ENCODE peak calls at places on chromosomes 4 and X, in four cellular contexts. H is K562, E is HepG2, S is GM12878. B is an unnamed sample.

GRCh38 chrX:16185725-16186136 is 18.4 kb downstream of the MAGEB17 start:
- DNase-seq in H (peak; percentile 30), E (no peak), S (peak; percentile 27), B (no peak)

GRCh38 chr4:85808864-85809263 is 333.9 kb downstream of the ARHGAP24 start:
- DNase-seq in H (no peak), E (no peak), S (no peak), B (no peak)

GRCh38 chrX:112642349-112642748 is 37.4 kb downstream of the LHFPL1 start:
- DNase-seq in H (peak; percentile 29), E (peak; percentile 11), S (no peak), B (peak; percentile 75)

GRCh38 chr4:8112672-8113071 is 45.9 kb downstream of the ABLIM2 start:
- DNase-seq in H (no peak), E (no peak), S (no peak), B (no peak)

GRCh38 chr4:46270986-46271596 is 118.8 kb downstream of the GABRA2 start:
- DNase-seq in H (no peak), E (peak; percentile 17), S (peak; percentile 4), B (peak; percentile 2)

GRCh38 chr4:53557601-53558000 is 33.7 kb downstream of the LNX1 start:
- DNase-seq in H (no peak), E (no peak), S (no peak), B (no peak)

GRCh38 chrX:10568428-10568827 is 52.0 kb downstream of the MID1 start:
- DNase-seq in H (no peak), E (no peak), S (no peak), B (no peak)

GRCh38 chrX:72634321-72634720 is 61.7 kb upstream of the HDAC8 start:
- DNase-seq in H (no peak), E (no peak), S (no peak), B (no peak)

GRCh38 chr4:176635372-176636261 is 157.1 kb downstream of the VEGFC start:
- DNase-seq in H (no peak), E (no peak), S (no peak), B (peak; percentile 16)

GRCh38 chr4:133152801-133153526 is 3.9 kb downstream of the PCDH10 start:
- DNase-seq in H (no peak), E (no peak), S (no peak), B (no peak)

GRCh38 chrX:153226344-153227190 is 47.5 kb downstream of the MAGEA1 start:
- DNase-seq in H (peak; percentile 93), E (no peak), S (no peak), B (peak; percentile 71)

GRCh38 chr4:54607521-54607920 is 50.2 kb upstream of the KIT start:
- DNase-seq in H (no peak), E (no peak), S (no peak), B (no peak)

GRCh38 chrX:133979641-133980230 is 5.7 kb downstream of the GPC3 start:
- DNase-seq in H (no peak), E (no peak), S (no peak), B (no peak)

GRCh38 chr4:52100062-52100461 is 49.0 kb downstream of the SPATA18 start:
- DNase-seq in H (no peak), E (no peak), S (no peak), B (no peak)

GRCh38 chr4:159319027-159319426 is 216.1 kb downstream of the RAPGEF2 start:
- DNase-seq in H (no peak), E (no peak), S (no peak), B (no peak)

GRCh38 chr4:165839615-165840333 is 33.3 kb upstream of the TLL1 start:
- DNase-seq in H (no peak), E (no peak), S (no peak), B (no peak)

GRCh38 chrX:29530520-29530919 is 684.8 kb upstream of the MAGEB2 start:
- DNase-seq in H (no peak), E (no peak), S (no peak), B (no peak)

GRCh38 chrX:120575379-120576114 is 14.8 kb upstream of the CUL4B start:
- DNase-seq in H (peak; percentile 28), E (no peak), S (no peak), B (no peak)

GRCh38 chr4:176150283-176150682 is 45.1 kb downstream of the SPATA4 start:
- DNase-seq in H (peak; percentile 2), E (peak; percentile 5), S (no peak), B (no peak)

GRCh38 chr4:7516116-7516772 is 81.5 kb upstream of the PSAPL1 start:
- DNase-seq in H (no peak), E (no peak), S (no peak), B (no peak)

GRCh38 chr4:128831526-128832252 is 22.2 kb downstream of the JADE1 start:
- DNase-seq in H (no peak), E (peak; percentile 57), S (no peak), B (peak; percentile 23)

GRCh38 chrX:23525531-23525930 is 141.8 kb upstream of the PRDX4 start:
- DNase-seq in H (no peak), E (no peak), S (no peak), B (no peak)

GRCh38 chr4:31124008-31124645 is 404.0 kb downstream of the PCDH7 start:
- DNase-seq in H (no peak), E (no peak), S (no peak), B (no peak)

GRCh38 chr4:73603307-73603710 is 16.9 kb downstream of the RASSF6 start:
- DNase-seq in H (no peak), E (peak; percentile 88), S (no peak), B (no peak)

GRCh38 chr4:111854494-111855087 is 290.7 kb upstream of the FAM241A start:
- DNase-seq in H (peak; percentile 8), E (peak; percentile 10), S (no peak), B (peak; percentile 35)

GRCh38 chr4:166197166-166197565 is 324.1 kb downstream of the TLL1 start:
- DNase-seq in H (no peak), E (no peak), S (no peak), B (no peak)

GRCh38 chrX:101257448-101258259 is 33.5 kb downstream of the TAF7L start:
- DNase-seq in H (no peak), E (peak; percentile 0), S (no peak), B (no peak)

GRCh38 chr4:20544645-20545044 is 155.6 kb upstream of the PACRGL start:
- DNase-seq in H (peak; percentile 13), E (peak; percentile 14), S (no peak), B (peak; percentile 15)

GRCh38 chr4:128060130-128060619 is 937 bp upstream of the LARP1B start:
- DNase-seq in H (peak; percentile 22), E (no peak), S (no peak), B (no peak)

GRCh38 chr4:66911898-66912297 is 633.4 kb downstream of the CENPC start:
- DNase-seq in H (no peak), E (no peak), S (no peak), B (no peak)

GRCh38 chrX:14948701-14949100 is 75.5 kb downstream of the MOSPD2 start:
- DNase-seq in H (no peak), E (no peak), S (no peak), B (no peak)

GRCh38 chr4:141702472-141703182 is 66.2 kb downstream of the IL15 start:
- DNase-seq in H (no peak), E (no peak), S (no peak), B (no peak)

GRCh38 chrX:101079736-101080135 is 1.1 kb downstream of the TMEM35A start:
- DNase-seq in H (no peak), E (no peak), S (no peak), B (no peak)

GRCh38 chr4:82372874-82373815 is 646 bp downstream of the HNRNPD start:
- DNase-seq in H (peak; percentile 84), E (peak; percentile 69), S (peak; percentile 32), B (peak; percentile 66)

GRCh38 chrX:109352121-109352556 is 129.7 kb downstream of the GUCY2F start:
- DNase-seq in H (no peak), E (no peak), S (no peak), B (no peak)

GRCh38 chr4:168739851-168740250 is 243.0 kb downstream of the PALLD start:
- DNase-seq in H (no peak), E (no peak), S (no peak), B (no peak)

GRCh38 chr4:82293304-82293703 is 80.5 kb downstream of the HNRNPD start:
- DNase-seq in H (no peak), E (no peak), S (peak; percentile 41), B (no peak)

DNA sequence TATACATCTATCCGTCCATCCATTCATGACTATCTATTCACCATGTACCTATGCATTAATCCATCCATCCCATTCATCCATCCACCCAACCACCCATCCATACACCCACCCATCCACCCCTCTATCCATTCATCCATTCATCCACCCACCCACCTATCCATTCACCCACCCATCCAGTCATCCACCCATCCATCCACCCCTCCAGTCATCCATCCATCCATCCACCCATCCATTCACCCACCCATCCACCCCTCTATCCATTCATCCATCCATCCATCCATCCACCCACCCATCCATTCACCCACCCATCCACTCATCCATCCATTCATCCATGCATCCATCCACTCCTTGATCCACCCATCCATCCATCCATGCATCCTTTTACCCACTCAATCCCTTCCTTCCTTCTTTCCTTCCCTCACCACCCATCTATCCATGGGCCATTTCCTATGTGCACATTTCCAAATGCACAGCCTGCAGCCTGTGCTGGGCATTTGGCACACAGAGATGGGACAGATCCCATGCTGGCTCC is 100.8 kb upstream of the ADRA2C start:
- DNase-seq in H (no peak), E (no peak), S (no peak), B (no peak)
- TF ChIP-seq TARDBP in H (no peak), E (no peak), S (no peak), B (no peak)

DNA sequence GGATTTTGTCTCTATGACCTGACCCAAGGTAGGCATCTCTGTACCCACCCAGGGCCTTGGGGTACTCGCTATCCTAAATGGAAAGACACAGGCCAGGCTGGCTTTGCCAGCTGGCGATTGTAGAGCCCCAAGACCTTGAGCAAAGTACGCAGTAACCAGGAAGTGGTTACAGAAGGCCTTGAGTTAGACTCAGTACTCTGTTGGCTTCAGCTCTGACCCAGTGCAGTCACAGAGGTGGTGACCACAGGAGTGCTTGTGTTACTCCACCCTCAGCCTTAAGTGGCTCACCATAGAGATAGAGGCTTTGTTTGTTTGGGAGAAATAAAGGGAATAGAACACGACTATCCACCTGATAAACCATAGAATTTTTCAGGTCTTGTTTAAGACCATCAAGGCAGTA is 880.5 kb upstream of the POU3F4 start:
- DNase-seq in H (no peak), E (no peak), S (no peak), B (no peak)
- TF ChIP-seq TARDBP in H (no peak), E (no peak), S (no peak), B (no peak)

GRCh38 chrX:39769748-39770147 is 328.0 kb downstream of the BCOR start:
- DNase-seq in H (no peak), E (no peak), S (no peak), B (no peak)

GRCh38 chrX:39764441-39764914 is 333.3 kb downstream of the BCOR start:
- DNase-seq in H (no peak), E (no peak), S (no peak), B (no peak)

GRCh38 chrX:39766085-39766726 is 331.6 kb downstream of the BCOR start:
- DNase-seq in H (no peak), E (no peak), S (no peak), B (no peak)

GRCh38 chrX:39766882-39767281 is 330.9 kb downstream of the BCOR start:
- DNase-seq in H (no peak), E (no peak), S (no peak), B (no peak)

DNA sequence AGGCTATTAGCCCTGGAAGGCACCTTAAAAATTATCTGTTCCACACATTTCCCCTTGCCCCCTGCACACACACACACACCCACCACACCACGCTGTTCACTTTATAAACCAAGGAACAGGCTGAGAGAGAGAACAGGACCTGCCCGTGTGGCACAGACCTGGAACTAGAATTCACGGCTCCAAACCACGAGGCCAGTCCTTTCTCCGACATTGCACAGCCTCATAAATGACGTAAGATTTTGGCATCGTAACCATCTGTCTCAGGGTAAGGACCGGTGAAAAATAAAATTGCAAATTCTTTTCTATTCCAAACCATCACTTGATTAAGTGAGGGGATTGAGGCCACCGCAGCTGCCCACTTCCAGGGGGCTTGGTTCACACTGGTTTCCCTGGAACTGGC is 330.3 kb downstream of the BCOR start:
- DNase-seq in H (no peak), E (no peak), S (no peak), B (no peak)
- TF ChIP-seq TARDBP in H (no peak), E (no peak), S (no peak), B (no peak)

GRCh38 chrX:124478046-124478445 is 131.7 kb downstream of the SH2D1A start:
- DNase-seq in H (no peak), E (no peak), S (no peak), B (no peak)
- TF ChIP-seq TARDBP in H (no peak), E (no peak), S (no peak), B (no peak)